ENCODE peak calls at places on chromosomes 16 and 17, in seven cellular contexts. D is upper lobe of right lung, B is vagina, A is PC-9, J is GM23248, L is hepatocyte, S is adrenal gland. T is an unnamed sample. For H3K4me1 and H3K36me3, the result is how much of the 10 kb centered on the place peaks cover.

GRCh38 chr16:81106826-81107503 is 10.8 kb upstream of the GCSH start:
- DNase-seq in B (no peak), A (peak), L (no peak), S (no peak), J (no peak), D (no peak), T (no peak)

GRCh38 chr17:38881600-38882191 is 11.8 kb downstream of the LASP1 start:
- DNase-seq in S (peak), J (peak), A (no peak), B (no peak), L (peak), D (no peak), T (peak)

GRCh38 chr17:75344664-75345063 is 55.4 kb upstream of the SLC25A19 start:
- DNase-seq in L (no peak), S (no peak), D (no peak), B (no peak), A (no peak), J (no peak), T (no peak)

GRCh38 chr17:80882926-80883685 is 108.5 kb upstream of the CHMP6 start:
- DNase-seq in A (no peak), B (no peak), L (no peak), S (no peak), J (no peak), D (no peak), T (no peak)

GRCh38 chr16:48321307-48322036 is 63.7 kb downstream of the SIAH1 start:
- DNase-seq in B (no peak), J (peak), S (no peak), L (no peak), A (no peak), D (no peak), T (no peak)

GRCh38 chr16:3577302-3577752 is at the start of gene NLRC3:
- DNase-seq in J (no peak), S (no peak), A (no peak), B (no peak), L (no peak), D (no peak), T (no peak)

GRCh38 chr16:979859-980594 is 1.5 kb upstream of the SOX8 start:
- DNase-seq in L (no peak), B (no peak), A (no peak), S (no peak), D (no peak), J (no peak), T (peak)

GRCh38 chr17:20988896-20989295 is 53.9 kb downstream of the USP22 start:
- DNase-seq in L (no peak), D (peak), A (no peak), J (no peak), B (no peak), S (no peak), T (no peak)

GRCh38 chr17:62823111-62823895 is 15.2 kb upstream of the MARCHF10 start:
- DNase-seq in L (no peak), J (peak), B (no peak), S (no peak), D (no peak), A (peak), T (peak)

GRCh38 chr17:28928061-28928460 is 23.3 kb downstream of the PHF12 start:
- DNase-seq in J (peak), A (no peak), S (no peak), L (no peak), D (no peak), B (no peak), T (no peak)

GRCh38 chr17:81426676-81427445 is 31.6 kb downstream of the BAHCC1 start:
- DNase-seq in A (no peak), J (no peak), D (no peak), B (no peak), S (no peak), L (no peak), T (no peak)

GRCh38 chr17:48576479-48577309 is 1.5 kb downstream of the HOXB4 start:
- DNase-seq in D (no peak), A (no peak), L (peak), B (no peak), S (peak), J (peak), T (peak)

GRCh38 chr17:50169121-50169764 is 3.4 kb downstream of the SGCA start:
- DNase-seq in J (peak), L (peak), B (no peak), S (peak), D (no peak), A (peak), T (peak)

GRCh38 chr16:73268311-73268997 is 220.5 kb upstream of the ZFHX3 start:
- DNase-seq in B (no peak), J (peak), D (no peak), A (no peak), S (no peak), L (no peak), T (peak)

GRCh38 chr16:87895641-87896141 is 26.4 kb upstream of the SLC7A5 start:
- DNase-seq in B (no peak), L (no peak), A (no peak), J (peak), S (no peak), D (no peak), T (peak)

GRCh38 chr16:27426423-27427408 is 24.7 kb downstream of the IL21R start:
- DNase-seq in S (peak), L (no peak), D (peak), J (peak), A (peak), B (peak), T (no peak)

GRCh38 chr16:55297062-55297909 is 26.7 kb upstream of the IRX6 start:
- DNase-seq in J (no peak), S (no peak), L (no peak), D (no peak), A (peak), B (no peak), T (no peak)

GRCh38 chr17:74520790-74521480 is 10.3 kb downstream of the CD300LB start:
- DNase-seq in S (no peak), L (no peak), A (no peak), J (peak), D (no peak), B (peak), T (no peak)

GRCh38 chr16:53664724-53665345 is 38.8 kb downstream of the RPGRIP1L start:
- DNase-seq in D (no peak), A (no peak), L (peak), S (no peak), J (peak), B (no peak), T (peak)

GRCh38 chr17:35373984-35374765 is 754 bp upstream of the SLFN11 start:
- DNase-seq in S (peak), D (peak), B (no peak), L (peak), A (no peak), J (peak), T (peak)

GRCh38 chr17:57004944-57005579 is 27.1 kb downstream of the SCPEP1 start:
- DNase-seq in A (no peak), L (no peak), B (no peak), S (no peak), D (no peak), J (no peak), T (no peak)

GRCh38 chr16:25176136-25176535 is 40.6 kb upstream of the AQP8 start:
- DNase-seq in A (no peak), J (no peak), B (no peak), S (peak), L (no peak), D (peak), T (no peak)

GRCh38 chr16:75288596-75289120 is 37.2 kb upstream of the BCAR1 start:
- DNase-seq in S (no peak), J (no peak), B (no peak), D (no peak), L (no peak), A (no peak), T (no peak)

GRCh38 chr17:61218438-61218837 is 181.2 kb upstream of the TBX2 start:
- DNase-seq in D (no peak), L (no peak), B (no peak), J (peak), S (no peak), A (no peak), T (peak)

GRCh38 chr16:69326172-69326873 is 4.1 kb downstream of the PDF start:
- DNase-seq in J (no peak), A (no peak), L (peak), B (no peak), S (no peak), D (no peak), T (no peak)

DNA sequence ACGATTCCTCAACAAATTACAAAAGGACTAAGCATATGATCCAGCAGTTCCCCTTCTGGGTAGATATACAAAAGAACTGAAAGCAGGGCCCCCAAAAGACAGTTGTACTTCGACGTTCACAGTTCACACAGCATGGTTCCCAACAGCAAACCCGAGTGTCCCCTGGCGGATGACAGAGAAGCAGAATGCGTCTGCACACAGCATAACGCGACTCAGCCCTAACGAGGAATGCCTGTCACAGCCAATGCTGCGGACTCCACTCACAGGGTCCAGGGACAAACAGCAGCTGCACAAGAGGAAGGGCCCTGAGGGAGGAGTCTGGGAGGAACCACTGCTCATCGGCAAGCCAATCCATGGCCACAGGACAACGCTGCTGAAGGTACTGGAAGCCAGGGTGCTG is 132.9 kb downstream of the ANKRD11 start:
- DNase-seq in D (peak), J (peak), S (peak), L (no peak), A (no peak), B (no peak), T (peak)
- H3K4me1 ChIP-seq in D (half or more), J (under half), S (under half), L (half or more), A (under half), B (half or more), T (under half)

GRCh38 chr17:18958611-18959010 is 6.6 kb downstream of the SLC5A10 start:
- DNase-seq in J (no peak), D (no peak), A (no peak), B (no peak), S (no peak), L (no peak), T (no peak)

GRCh38 chr17:18960241-18960665 is 8.3 kb downstream of the SLC5A10 start:
- DNase-seq in J (no peak), L (peak), B (no peak), A (no peak), D (no peak), S (no peak), T (no peak)

GRCh38 chr17:18959071-18959844 is 7.3 kb downstream of the SLC5A10 start:
- DNase-seq in L (peak), J (no peak), D (no peak), B (no peak), A (no peak), S (no peak), T (peak)

GRCh38 chr17:18960803-18961511 is 9.0 kb downstream of the SLC5A10 start:
- DNase-seq in A (no peak), B (no peak), J (peak), S (peak), L (peak), D (peak), T (peak)

GRCh38 chr17:18959845-18960240 is 7.9 kb downstream of the SLC5A10 start:
- DNase-seq in S (no peak), D (no peak), L (peak), J (no peak), A (no peak), B (no peak), T (no peak)
- H3K27ac ChIP-seq in S (no peak), D (no peak), L (no peak), J (no peak), A (no peak), B (no peak), T (no peak)

GRCh38 chr17:67613961-67614360 is 103.8 kb upstream of the NOL11 start:
- DNase-seq in D (no peak), S (no peak), J (no peak), L (no peak), B (no peak), A (no peak), T (no peak)
- H3K36me3 ChIP-seq in D (under half), S (under half), J (under half), L (under half), B (under half), A (under half), T (under half)

GRCh38 chr16:11691771-11692170 is 23.5 kb downstream of the SNN start:
- DNase-seq in D (no peak), A (no peak), L (no peak), B (no peak), J (no peak), S (no peak), T (no peak)
- H3K4me1 ChIP-seq in D (under half), A (under half), L (under half), B (under half), J (under half), S (under half), T (under half)

GRCh38 chr17:32862940-32863339 is 14.0 kb downstream of the MYO1D start:
- DNase-seq in A (no peak), S (no peak), B (no peak), L (no peak), D (no peak), J (no peak), T (no peak)
- H3K27ac ChIP-seq in A (no peak), S (peak), B (no peak), L (peak), D (no peak), J (no peak), T (no peak)

DNA sequence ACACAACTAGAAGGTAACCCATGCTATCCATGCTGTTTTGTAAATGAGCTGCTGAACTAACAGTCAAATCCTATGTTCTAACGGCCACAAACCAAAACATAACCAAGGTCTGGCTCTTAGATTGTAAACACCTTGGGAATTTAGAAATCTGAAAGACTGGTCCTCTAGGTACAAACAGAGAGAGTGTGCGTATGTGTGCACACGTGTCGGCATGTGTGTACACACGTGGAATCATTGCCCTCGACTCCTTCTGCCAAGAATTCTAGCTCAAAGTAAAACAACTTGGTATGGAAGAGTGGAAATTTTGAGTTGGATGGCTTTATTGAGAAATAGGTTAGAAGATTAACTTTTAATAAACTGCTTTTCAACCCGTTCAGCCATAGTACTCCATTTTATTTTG is 18.1 kb upstream of the GHDC start:
- DNase-seq in S (no peak), L (no peak), J (peak), D (no peak), A (no peak), B (no peak), T (no peak)
- H3K36me3 ChIP-seq in S (half or more), L (under half), J (under half), D (half or more), A (under half), B (half or more), T (half or more)

GRCh38 chr16:85330694-85331188 is 218.5 kb upstream of the CIBAR2 start:
- DNase-seq in A (peak), D (no peak), B (no peak), L (peak), J (peak), S (no peak), T (peak)
- H3K4me1 ChIP-seq in A (under half), D (under half), B (under half), L (half or more), J (under half), S (under half), T (under half)

T was measured in cardiac muscle cell.